ENCODE peak calls at places on chromosome 9, in nine cellular contexts. H is naive thymus-derived CD4-positive, alpha-beta T cell; M is sigmoid colon; I is mammary epithelial cell; E is kidney epithelial cell; T is PC-3; W is neural progenitor cell; Y is colonic mucosa; Z is CD4-positive, CD25-positive, alpha-beta regulatory T cell. R is an unnamed sample.

GRCh38 chr9:37350486-37351190 is 71.9 kb upstream of the GRHPR start:
- DNase-seq in H (no peak), M (no peak), I (peak; percentile 94), E (no peak), T (no peak), W (no peak), Y (no peak), Z (no peak), R (no peak)

GRCh38 chr9:2085719-2086515 is 70.8 kb downstream of the SMARCA2 start:
- DNase-seq in H (no peak), M (no peak), I (no peak), E (no peak), T (no peak), W (no peak), Y (no peak), Z (no peak), R (no peak)

GRCh38 chr9:4334439-4334838 is 34.6 kb upstream of the GLIS3 start:
- DNase-seq in H (no peak), M (no peak), I (peak; percentile 86), E (peak; percentile 75), T (peak; percentile 58), W (no peak), Y (peak; percentile 29), Z (peak; percentile 11), R (no peak)

GRCh38 chr9:69758001-69758730 is 1.6 kb downstream of the PTAR1 start:
- DNase-seq in H (no peak), M (no peak), I (no peak), E (no peak), T (no peak), W (no peak), Y (no peak), Z (no peak), R (no peak)

GRCh38 chr9:26975728-26976707 is 19.8 kb downstream of the IFT74 start:
- DNase-seq in H (no peak), M (no peak), I (peak; percentile 22), E (no peak), T (peak; percentile 47), W (peak; percentile 87), Y (peak; percentile 46), Z (peak; percentile 3), R (no peak)

GRCh38 chr9:976805-977360 is 428 bp downstream of the DMRT3 start:
- DNase-seq in H (no peak), M (no peak), I (peak; percentile 24), E (no peak), T (peak; percentile 11), W (peak; percentile 78), Y (no peak), Z (no peak), R (no peak)

GRCh38 chr9:133477992-133478850 is 678 bp downstream of the SLC2A6 start:
- DNase-seq in H (no peak), M (no peak), I (peak; percentile 57), E (no peak), T (peak; percentile 8), W (peak; percentile 65), Y (no peak), Z (no peak), R (peak; percentile 14)

GRCh38 chr9:107491081-107492053 is 1.8 kb upstream of the KLF4 start:
- DNase-seq in H (no peak), M (peak; percentile 81), I (no peak), E (no peak), T (no peak), W (peak; percentile 44), Y (peak; percentile 49), Z (no peak), R (no peak)

GRCh38 chr9:15211160-15211993 is 95.6 kb downstream of the TTC39B start:
- DNase-seq in H (no peak), M (peak; percentile 80), I (peak; percentile 52), E (peak; percentile 38), T (peak; percentile 75), W (peak; percentile 79), Y (peak; percentile 82), Z (peak; percentile 62), R (peak; percentile 65)

GRCh38 chr9:133777871-133778270 is 39.7 kb upstream of the SARDH start:
- DNase-seq in H (no peak), M (no peak), I (no peak), E (no peak), T (no peak), W (no peak), Y (no peak), Z (no peak), R (no peak)

GRCh38 chr9:94743035-94743954 is 16.8 kb downstream of the AOPEP start:
- DNase-seq in H (no peak), M (no peak), I (peak; percentile 88), E (peak; percentile 62), T (no peak), W (no peak), Y (no peak), Z (no peak), R (no peak)

GRCh38 chr9:80605129-80605528 is 1033.4 kb downstream of the TLE4 start:
- DNase-seq in H (no peak), M (no peak), I (peak; percentile 22), E (peak; percentile 23), T (peak; percentile 49), W (peak; percentile 40), Y (no peak), Z (no peak), R (no peak)

GRCh38 chr9:109264865-109265532 is 55.9 kb downstream of the EPB41L4B start:
- DNase-seq in H (no peak), M (peak; percentile 67), I (no peak), E (no peak), T (peak; percentile 47), W (no peak), Y (peak; percentile 82), Z (no peak), R (no peak)

GRCh38 chr9:79247021-79247420 is 324.7 kb upstream of the TLE4 start:
- DNase-seq in H (no peak), M (no peak), I (no peak), E (no peak), T (no peak), W (no peak), Y (no peak), Z (no peak), R (no peak)

GRCh38 chr9:109064963-109065701 is 51.8 kb upstream of the CTNNAL1 start:
- DNase-seq in H (no peak), M (no peak), I (peak; percentile 80), E (peak; percentile 63), T (peak; percentile 83), W (no peak), Y (no peak), Z (no peak), R (no peak)

GRCh38 chr9:91896096-91896495 is 53.9 kb downstream of the ROR2 start:
- DNase-seq in H (no peak), M (no peak), I (no peak), E (no peak), T (no peak), W (no peak), Y (no peak), Z (no peak), R (no peak)

GRCh38 chr9:92294297-92294676 is 790 bp upstream of the IARS1 start:
- DNase-seq in H (no peak), M (peak; percentile 60), I (peak; percentile 15), E (no peak), T (no peak), W (peak; percentile 25), Y (peak; percentile 20), Z (peak; percentile 5), R (no peak)

GRCh38 chr9:86021166-86021565 is 78.2 kb downstream of the GOLM1 start:
- DNase-seq in H (no peak), M (no peak), I (no peak), E (no peak), T (no peak), W (no peak), Y (no peak), Z (no peak), R (no peak)

GRCh38 chr9:94603259-94603776 is 9.7 kb upstream of the FBP2 start:
- DNase-seq in H (peak; percentile 44), M (peak; percentile 75), I (peak; percentile 70), E (no peak), T (peak; percentile 10), W (peak; percentile 88), Y (peak; percentile 93), Z (peak; percentile 38), R (peak; percentile 32)

GRCh38 chr9:89312154-89312616 is 1.2 kb downstream of the CKS2 start:
- DNase-seq in H (no peak), M (no peak), I (peak; percentile 28), E (no peak), T (peak; percentile 23), W (peak; percentile 47), Y (peak; percentile 36), Z (no peak), R (no peak)
- H3K36me3 ChIP-seq in H (no peaks in the 10 kb centered on the region), M (no peaks in the 10 kb centered on the region), I (peaks cover 18% of the 10 kb centered on the region), E (no peaks in the 10 kb centered on the region), T (peaks cover 36% of the 10 kb centered on the region), W (peaks cover 24% of the 10 kb centered on the region), Y (peaks cover 4% of the 10 kb centered on the region), Z (no peaks in the 10 kb centered on the region), R (no peaks in the 10 kb centered on the region)

GRCh38 chr9:116569111-116569510 is 118.0 kb upstream of the TRIM32 start:
- DNase-seq in H (no peak), M (no peak), I (no peak), E (no peak), T (no peak), W (no peak), Y (no peak), Z (no peak), R (no peak)
- H3K36me3 ChIP-seq in H (no peaks in the 10 kb centered on the region), M (no peaks in the 10 kb centered on the region), I (no peaks in the 10 kb centered on the region), E (no peaks in the 10 kb centered on the region), T (no peaks in the 10 kb centered on the region), W (no peaks in the 10 kb centered on the region), Y (no peaks in the 10 kb centered on the region), Z (no peaks in the 10 kb centered on the region), R (no peaks in the 10 kb centered on the region)

GRCh38 chr9:132071847-132072507 is 7.7 kb downstream of the MED27 start:
- DNase-seq in H (no peak), M (no peak), I (no peak), E (no peak), T (no peak), W (no peak), Y (no peak), Z (no peak), R (no peak)
- H3K36me3 ChIP-seq in H (peaks cover 8% of the 10 kb centered on the region), M (peaks cover 7% of the 10 kb centered on the region), I (peaks cover 2% of the 10 kb centered on the region), E (no peaks in the 10 kb centered on the region), T (peaks cover 15% of the 10 kb centered on the region), W (no peaks in the 10 kb centered on the region), Y (no peaks in the 10 kb centered on the region), Z (peaks cover 68% of the 10 kb centered on the region), R (peaks cover 28% of the 10 kb centered on the region)

GRCh38 chr9:131439224-131439623 is 45.3 kb downstream of the PRRC2B start:
- DNase-seq in H (no peak), M (no peak), I (no peak), E (no peak), T (no peak), W (no peak), Y (no peak), Z (no peak), R (no peak)

GRCh38 chr9:131441441-131441840 is 47.6 kb downstream of the PRRC2B start:
- DNase-seq in H (no peak), M (peak; percentile 25), I (no peak), E (no peak), T (no peak), W (no peak), Y (no peak), Z (no peak), R (no peak)

GRCh38 chr9:131436386-131436785 is 42.5 kb downstream of the PRRC2B start:
- DNase-seq in H (no peak), M (peak; percentile 60), I (no peak), E (no peak), T (no peak), W (peak; percentile 55), Y (no peak), Z (no peak), R (no peak)

GRCh38 chr9:131436865-131437271 is 43.0 kb downstream of the PRRC2B start:
- DNase-seq in H (no peak), M (peak; percentile 17), I (no peak), E (no peak), T (no peak), W (no peak), Y (no peak), Z (no peak), R (no peak)

GRCh38 chr9:131438190-131438589 is 44.3 kb downstream of the PRRC2B start:
- DNase-seq in H (no peak), M (peak; percentile 21), I (no peak), E (no peak), T (no peak), W (no peak), Y (no peak), Z (no peak), R (no peak)
- H3K36me3 ChIP-seq in H (peaks cover 39% of the 10 kb centered on the region), M (peaks cover 39% of the 10 kb centered on the region), I (peaks cover 40% of the 10 kb centered on the region), E (peaks cover 1% of the 10 kb centered on the region), T (peaks cover 35% of the 10 kb centered on the region), W (peaks cover 26% of the 10 kb centered on the region), Y (peaks cover 18% of the 10 kb centered on the region), Z (peaks cover 88% of the 10 kb centered on the region), R (peaks cover 63% of the 10 kb centered on the region)

R was measured in CD8-positive, alpha-beta memory T cell.